ENCODE peak calls at places on chromosomes 1 and 21, in ten cellular contexts. One of them, this sample, is unnamed.

GRCh38 chr1:68442822-68443556 is 6.8 kb downstream of the RPE65 start:
- DNase-seq in ascending aorta: peak
- DNase-seq in CD14-positive monocyte: no peak
- DNase-seq in choroid plexus epithelial cell: peak
- DNase-seq in lower lobe of right lung: no peak
- DNase-seq in A549: peak
- DNase-seq in GM20000: peak
- DNase-seq in tibial nerve: no peak
- DNase-seq in fibroblast of lung: peak
- DNase-seq in IMR-90: peak
- DNase-seq in this sample: no peak

GRCh38 chr1:86713477-86713876 is 9.1 kb downstream of the SH3GLB1 start:
- DNase-seq in ascending aorta: no peak
- DNase-seq in CD14-positive monocyte: no peak
- DNase-seq in choroid plexus epithelial cell: no peak
- DNase-seq in lower lobe of right lung: no peak
- DNase-seq in A549: no peak
- DNase-seq in GM20000: no peak
- DNase-seq in tibial nerve: no peak
- DNase-seq in fibroblast of lung: no peak
- DNase-seq in IMR-90: no peak
- DNase-seq in this sample: no peak

GRCh38 chr1:151763990-151764389 is 694 bp upstream of the MRPL9 start:
- DNase-seq in ascending aorta: no peak
- DNase-seq in CD14-positive monocyte: no peak
- DNase-seq in choroid plexus epithelial cell: peak
- DNase-seq in lower lobe of right lung: no peak
- DNase-seq in A549: no peak
- DNase-seq in GM20000: no peak
- DNase-seq in tibial nerve: no peak
- DNase-seq in fibroblast of lung: peak
- DNase-seq in IMR-90: no peak
- DNase-seq in this sample: no peak

GRCh38 chr1:7405844-7406500 is 365.1 kb upstream of the VAMP3 start:
- DNase-seq in ascending aorta: peak
- DNase-seq in CD14-positive monocyte: no peak
- DNase-seq in choroid plexus epithelial cell: no peak
- DNase-seq in lower lobe of right lung: no peak
- DNase-seq in A549: no peak
- DNase-seq in GM20000: no peak
- DNase-seq in tibial nerve: no peak
- DNase-seq in fibroblast of lung: no peak
- DNase-seq in IMR-90: no peak
- DNase-seq in this sample: no peak

GRCh38 chr21:39628380-39628779 is 15.6 kb downstream of the B3GALT5 start:
- DNase-seq in ascending aorta: no peak
- DNase-seq in CD14-positive monocyte: no peak
- DNase-seq in choroid plexus epithelial cell: no peak
- DNase-seq in lower lobe of right lung: no peak
- DNase-seq in A549: no peak
- DNase-seq in GM20000: no peak
- DNase-seq in tibial nerve: no peak
- DNase-seq in fibroblast of lung: peak
- DNase-seq in IMR-90: no peak
- DNase-seq in this sample: no peak

GRCh38 chr1:235649722-235650163 is at the start of gene GNG4:
- DNase-seq in ascending aorta: no peak
- DNase-seq in CD14-positive monocyte: no peak
- DNase-seq in choroid plexus epithelial cell: no peak
- DNase-seq in lower lobe of right lung: no peak
- DNase-seq in A549: no peak
- DNase-seq in GM20000: peak
- DNase-seq in tibial nerve: no peak
- DNase-seq in fibroblast of lung: no peak
- DNase-seq in IMR-90: no peak
- DNase-seq in this sample: peak

GRCh38 chr1:77732090-77732489 is 27.6 kb downstream of the USP33 start:
- DNase-seq in ascending aorta: no peak
- DNase-seq in CD14-positive monocyte: no peak
- DNase-seq in choroid plexus epithelial cell: no peak
- DNase-seq in lower lobe of right lung: no peak
- DNase-seq in A549: no peak
- DNase-seq in GM20000: no peak
- DNase-seq in tibial nerve: no peak
- DNase-seq in fibroblast of lung: no peak
- DNase-seq in IMR-90: no peak
- DNase-seq in this sample: no peak

GRCh38 chr1:213192026-213192425 is 141.0 kb downstream of the RPS6KC1 start:
- DNase-seq in ascending aorta: no peak
- DNase-seq in CD14-positive monocyte: no peak
- DNase-seq in choroid plexus epithelial cell: no peak
- DNase-seq in lower lobe of right lung: no peak
- DNase-seq in A549: no peak
- DNase-seq in GM20000: no peak
- DNase-seq in tibial nerve: no peak
- DNase-seq in fibroblast of lung: no peak
- DNase-seq in IMR-90: no peak
- DNase-seq in this sample: no peak

GRCh38 chr1:37478451-37478871 is 4.1 kb downstream of the ZC3H12A start:
- DNase-seq in ascending aorta: no peak
- DNase-seq in CD14-positive monocyte: peak
- DNase-seq in choroid plexus epithelial cell: peak
- DNase-seq in lower lobe of right lung: no peak
- DNase-seq in A549: no peak
- DNase-seq in GM20000: no peak
- DNase-seq in tibial nerve: no peak
- DNase-seq in fibroblast of lung: no peak
- DNase-seq in IMR-90: peak
- DNase-seq in this sample: no peak

GRCh38 chr1:61448934-61449368 is 276.0 kb downstream of the TM2D1 start:
- DNase-seq in ascending aorta: peak
- DNase-seq in CD14-positive monocyte: no peak
- DNase-seq in choroid plexus epithelial cell: no peak
- DNase-seq in lower lobe of right lung: no peak
- DNase-seq in A549: no peak
- DNase-seq in GM20000: no peak
- DNase-seq in tibial nerve: peak
- DNase-seq in fibroblast of lung: peak
- DNase-seq in IMR-90: no peak
- DNase-seq in this sample: no peak

GRCh38 chr21:46003575-46004007 is 22.0 kb downstream of the COL6A1 start:
- DNase-seq in ascending aorta: no peak
- DNase-seq in CD14-positive monocyte: no peak
- DNase-seq in choroid plexus epithelial cell: no peak
- DNase-seq in lower lobe of right lung: peak
- DNase-seq in A549: no peak
- DNase-seq in GM20000: no peak
- DNase-seq in tibial nerve: peak
- DNase-seq in fibroblast of lung: no peak
- DNase-seq in IMR-90: no peak
- DNase-seq in this sample: no peak

GRCh38 chr1:41435570-41436178 is 48.8 kb downstream of the EDN2 start:
- DNase-seq in ascending aorta: no peak
- DNase-seq in CD14-positive monocyte: no peak
- DNase-seq in choroid plexus epithelial cell: peak
- DNase-seq in lower lobe of right lung: peak
- DNase-seq in A549: no peak
- DNase-seq in GM20000: no peak
- DNase-seq in tibial nerve: no peak
- DNase-seq in fibroblast of lung: no peak
- DNase-seq in IMR-90: no peak
- DNase-seq in this sample: peak

GRCh38 chr21:34530264-34530663 is 18.3 kb upstream of the KCNE1 start:
- DNase-seq in ascending aorta: no peak
- DNase-seq in CD14-positive monocyte: no peak
- DNase-seq in choroid plexus epithelial cell: peak
- DNase-seq in lower lobe of right lung: no peak
- DNase-seq in A549: no peak
- DNase-seq in GM20000: no peak
- DNase-seq in tibial nerve: no peak
- DNase-seq in fibroblast of lung: peak
- DNase-seq in IMR-90: peak
- DNase-seq in this sample: no peak

GRCh38 chr1:30886710-30887428 is 21.7 kb downstream of the SDC3 start:
- DNase-seq in ascending aorta: no peak
- DNase-seq in CD14-positive monocyte: no peak
- DNase-seq in choroid plexus epithelial cell: no peak
- DNase-seq in lower lobe of right lung: no peak
- DNase-seq in A549: no peak
- DNase-seq in GM20000: no peak
- DNase-seq in tibial nerve: no peak
- DNase-seq in fibroblast of lung: no peak
- DNase-seq in IMR-90: no peak
- DNase-seq in this sample: no peak

GRCh38 chr1:248714248-248714647 is 11.7 kb upstream of the OR14I1 start:
- DNase-seq in ascending aorta: no peak
- DNase-seq in CD14-positive monocyte: no peak
- DNase-seq in choroid plexus epithelial cell: peak
- DNase-seq in lower lobe of right lung: no peak
- DNase-seq in A549: no peak
- DNase-seq in GM20000: no peak
- DNase-seq in tibial nerve: no peak
- DNase-seq in fibroblast of lung: peak
- DNase-seq in IMR-90: no peak
- DNase-seq in this sample: no peak

GRCh38 chr1:156281281-156282142 is 1.1 kb downstream of the SMG5 start:
- DNase-seq in ascending aorta: no peak
- DNase-seq in CD14-positive monocyte: no peak
- DNase-seq in choroid plexus epithelial cell: peak
- DNase-seq in lower lobe of right lung: no peak
- DNase-seq in A549: no peak
- DNase-seq in GM20000: peak
- DNase-seq in tibial nerve: no peak
- DNase-seq in fibroblast of lung: peak
- DNase-seq in IMR-90: peak
- DNase-seq in this sample: no peak

GRCh38 chr1:925532-926421 is 2.1 kb downstream of the SAMD11 start:
- DNase-seq in ascending aorta: no peak
- DNase-seq in CD14-positive monocyte: no peak
- DNase-seq in choroid plexus epithelial cell: peak
- DNase-seq in lower lobe of right lung: no peak
- DNase-seq in A549: no peak
- DNase-seq in GM20000: no peak
- DNase-seq in tibial nerve: no peak
- DNase-seq in fibroblast of lung: peak
- DNase-seq in IMR-90: peak
- DNase-seq in this sample: peak
- TF ChIP-seq CTCF in ascending aorta: no peak
- TF ChIP-seq CTCF in CD14-positive monocyte: no peak
- TF ChIP-seq CTCF in choroid plexus epithelial cell: no peak
- TF ChIP-seq CTCF in lower lobe of right lung: no peak
- TF ChIP-seq CTCF in A549: no peak
- TF ChIP-seq CTCF in GM20000: no peak
- TF ChIP-seq CTCF in tibial nerve: no peak
- TF ChIP-seq CTCF in fibroblast of lung: no peak
- TF ChIP-seq CTCF in IMR-90: no peak
- TF ChIP-seq CTCF in this sample: no peak

DNA sequence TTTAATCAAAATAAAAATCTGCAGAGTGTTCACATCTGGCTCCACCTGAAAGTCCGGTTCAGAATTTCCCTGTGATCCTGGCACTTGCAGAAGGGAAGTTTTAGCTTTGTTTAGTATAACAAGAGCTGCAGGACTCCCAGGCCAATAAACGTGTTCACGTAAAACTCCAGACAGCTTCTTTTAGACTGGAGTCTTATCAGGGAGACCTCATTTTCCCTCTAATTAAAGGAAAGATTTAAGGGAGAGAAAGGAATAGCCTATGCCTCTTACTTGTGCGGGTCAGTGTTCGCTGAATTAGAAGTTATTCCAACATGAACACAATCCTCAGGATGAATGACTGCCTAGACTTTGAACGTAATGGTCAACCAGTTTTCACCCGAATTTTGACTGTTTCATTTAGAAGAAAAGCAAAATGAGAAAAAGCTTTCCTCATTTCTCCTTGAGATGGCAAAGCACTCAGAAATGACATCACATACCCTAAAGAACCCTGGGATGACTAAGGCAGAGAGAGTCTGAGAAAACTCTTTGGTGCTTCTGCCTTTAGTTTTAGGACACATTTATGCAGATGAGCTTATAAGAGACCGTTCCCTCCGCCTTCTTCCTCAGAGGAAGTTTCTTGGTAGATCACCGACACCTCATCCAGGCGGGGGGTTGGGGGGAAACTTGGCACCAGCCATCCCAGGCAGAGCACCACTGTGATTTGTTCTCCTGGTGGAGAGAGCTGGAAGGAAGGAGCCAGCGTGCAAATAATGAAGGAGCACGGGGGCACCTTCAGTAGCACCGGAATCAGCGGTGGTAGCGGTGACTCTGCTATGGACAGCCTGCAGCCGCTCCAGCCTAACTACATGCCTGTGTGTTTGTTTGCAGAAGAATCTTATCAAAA is 202.1 kb upstream of the SGIP1 start:
- DNase-seq in ascending aorta: peak
- DNase-seq in CD14-positive monocyte: peak
- DNase-seq in choroid plexus epithelial cell: peak
- DNase-seq in lower lobe of right lung: peak
- DNase-seq in A549: peak
- DNase-seq in GM20000: no peak
- DNase-seq in tibial nerve: peak
- DNase-seq in fibroblast of lung: peak
- DNase-seq in IMR-90: peak
- DNase-seq in this sample: peak
- TF ChIP-seq CTCF in ascending aorta: peak
- TF ChIP-seq CTCF in CD14-positive monocyte: no peak
- TF ChIP-seq CTCF in choroid plexus epithelial cell: peak
- TF ChIP-seq CTCF in lower lobe of right lung: peak
- TF ChIP-seq CTCF in A549: no peak
- TF ChIP-seq CTCF in GM20000: no peak
- TF ChIP-seq CTCF in tibial nerve: no peak
- TF ChIP-seq CTCF in fibroblast of lung: no peak
- TF ChIP-seq CTCF in IMR-90: peak
- TF ChIP-seq CTCF in this sample: no peak

GRCh38 chr1:230861489-230861888 is 6.8 kb downstream of the C1orf198 start:
- DNase-seq in ascending aorta: no peak
- DNase-seq in CD14-positive monocyte: no peak
- DNase-seq in choroid plexus epithelial cell: no peak
- DNase-seq in lower lobe of right lung: no peak
- DNase-seq in A549: no peak
- DNase-seq in GM20000: no peak
- DNase-seq in tibial nerve: no peak
- DNase-seq in fibroblast of lung: no peak
- DNase-seq in IMR-90: no peak
- DNase-seq in this sample: no peak
- TF ChIP-seq CTCF in ascending aorta: no peak
- TF ChIP-seq CTCF in CD14-positive monocyte: no peak
- TF ChIP-seq CTCF in choroid plexus epithelial cell: peak
- TF ChIP-seq CTCF in lower lobe of right lung: no peak
- TF ChIP-seq CTCF in A549: no peak
- TF ChIP-seq CTCF in GM20000: no peak
- TF ChIP-seq CTCF in tibial nerve: no peak
- TF ChIP-seq CTCF in fibroblast of lung: no peak
- TF ChIP-seq CTCF in IMR-90: no peak
- TF ChIP-seq CTCF in this sample: peak

DNA sequence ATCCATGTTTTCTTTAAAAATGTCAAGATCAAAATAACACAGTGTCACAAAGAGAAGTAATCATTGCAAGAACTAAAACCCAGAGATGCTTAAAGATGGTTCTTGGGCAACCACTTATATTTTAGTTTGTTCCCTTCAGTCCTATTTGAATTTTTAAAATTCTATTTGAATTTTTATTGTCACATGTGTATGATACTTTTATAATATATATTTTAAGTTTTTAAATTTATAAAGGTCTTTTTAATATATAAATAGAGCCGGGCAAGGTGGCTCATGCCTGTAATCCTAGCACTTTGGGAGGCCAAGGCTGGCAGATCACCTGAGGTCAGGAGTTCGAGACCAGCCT is 22.3 kb upstream of the DISC1 start:
- DNase-seq in ascending aorta: no peak
- DNase-seq in CD14-positive monocyte: no peak
- DNase-seq in choroid plexus epithelial cell: no peak
- DNase-seq in lower lobe of right lung: no peak
- DNase-seq in A549: no peak
- DNase-seq in GM20000: no peak
- DNase-seq in tibial nerve: no peak
- DNase-seq in fibroblast of lung: no peak
- DNase-seq in IMR-90: no peak
- DNase-seq in this sample: no peak
- TF ChIP-seq CTCF in ascending aorta: no peak
- TF ChIP-seq CTCF in CD14-positive monocyte: peak
- TF ChIP-seq CTCF in choroid plexus epithelial cell: no peak
- TF ChIP-seq CTCF in lower lobe of right lung: no peak
- TF ChIP-seq CTCF in A549: no peak
- TF ChIP-seq CTCF in GM20000: no peak
- TF ChIP-seq CTCF in tibial nerve: no peak
- TF ChIP-seq CTCF in fibroblast of lung: no peak
- TF ChIP-seq CTCF in IMR-90: no peak
- TF ChIP-seq CTCF in this sample: peak